ENCODE peak calls at places on chromosomes 16 and 17, in six cellular contexts. T, Q, E, A, L and W are unnamed samples.

GRCh38 chr17:7739746-7740145 is 22.2 kb downstream of the DNAH2 start:
- DNase-seq in L (no peak), Q (no peak), A (no peak), T (no peak), E (no peak), W (no peak)

GRCh38 chr17:77745702-77746101 is 212.8 kb upstream of the TNRC6C start:
- DNase-seq in T (no peak), Q (no peak), E (no peak), A (no peak), L (no peak), W (no peak)

GRCh38 chr17:31144427-31144826 is 49.6 kb downstream of the NF1 start:
- DNase-seq in A (no peak), L (no peak), Q (no peak), T (no peak), E (no peak), W (no peak)

GRCh38 chr17:42563543-42563942 is 1.6 kb downstream of the COASY start:
- DNase-seq in T (no peak), E (no peak), A (no peak), L (no peak), Q (no peak), W (no peak)

GRCh38 chr16:15593235-15593634 is 49.7 kb downstream of the MARF1 start:
- DNase-seq in E (no peak), T (no peak), A (no peak), L (no peak), Q (no peak), W (no peak)

GRCh38 chr16:31120129-31120528 is 2.7 kb downstream of the KAT8 start:
- DNase-seq in Q (no peak), T (no peak), E (no peak), A (no peak), L (no peak), W (no peak)

GRCh38 chr16:89355036-89355435 is 135.3 kb downstream of the ANKRD11 start:
- DNase-seq in T (no peak), Q (no peak), A (no peak), E (no peak), L (no peak), W (no peak)

GRCh38 chr16:73047221-73047535 is 750 bp downstream of the ZFHX3 start:
- DNase-seq in E (no peak), T (no peak), Q (no peak), A (no peak), L (no peak), W (no peak)

GRCh38 chr16:20901441-20902112 is 1.0 kb downstream of the LYRM1 start:
- DNase-seq in Q (no peak), A (peak), E (no peak), T (peak), L (peak), W (no peak)

GRCh38 chr17:48100160-48100559 is 1.1 kb downstream of the CBX1 start:
- DNase-seq in E (peak), Q (no peak), L (no peak), T (no peak), A (no peak), W (no peak)

GRCh38 chr17:31147507-31148202 is 52.9 kb downstream of the NF1 start:
- DNase-seq in Q (no peak), A (no peak), E (no peak), L (no peak), T (no peak), W (peak)

GRCh38 chr16:4737545-4737944 is 3.2 kb downstream of the DNAAF8 start:
- DNase-seq in L (no peak), T (no peak), A (no peak), Q (no peak), E (no peak), W (no peak)

GRCh38 chr16:14302031-14302398 is 230.9 kb downstream of the MRTFB start:
- DNase-seq in T (no peak), A (peak), L (no peak), Q (no peak), E (no peak), W (no peak)

GRCh38 chr16:87207509-87207908 is 109.7 kb downstream of the C16orf95 start:
- DNase-seq in L (no peak), A (no peak), Q (no peak), T (no peak), E (no peak), W (no peak)

GRCh38 chr17:67125417-67125816 is 81.1 kb downstream of the CACNG1 start:
- DNase-seq in T (no peak), L (no peak), A (no peak), Q (no peak), E (no peak), W (no peak)

GRCh38 chr16:25751230-25751629 is 59.5 kb downstream of the HS3ST4 start:
- DNase-seq in E (no peak), L (no peak), Q (no peak), A (no peak), T (no peak), W (no peak)

GRCh38 chr17:2485543-2485942 is 26.1 kb downstream of the METTL16 start:
- DNase-seq in E (no peak), T (no peak), L (no peak), Q (no peak), A (no peak), W (no peak)

GRCh38 chr17:27929990-27930389 is 36.8 kb upstream of the LYRM9 start:
- DNase-seq in T (no peak), A (no peak), E (peak), L (no peak), Q (no peak), W (no peak)

GRCh38 chr16:7871979-7872378 is 539.3 kb downstream of the RBFOX1 start:
- DNase-seq in T (no peak), A (no peak), Q (no peak), L (no peak), E (no peak), W (no peak)

GRCh38 chr16:3171181-3171854 is 16.7 kb upstream of the OR1F1 start:
- DNase-seq in L (no peak), Q (no peak), E (no peak), T (peak), A (no peak), W (no peak)

GRCh38 chr16:50444546-50444945 is 75.8 kb upstream of the BRD7 start:
- DNase-seq in L (no peak), A (no peak), E (no peak), Q (no peak), T (peak), W (no peak)

GRCh38 chr17:81731271-81731670 is 19.2 kb downstream of the SLC25A10 start:
- DNase-seq in Q (no peak), A (no peak), L (no peak), T (no peak), E (peak), W (peak)

GRCh38 chr16:85659805-85660511 is 28.8 kb downstream of the GINS2 start:
- DNase-seq in A (peak), L (peak), T (peak), Q (peak), E (no peak), W (no peak)

GRCh38 chr16:11181889-11182279 is 74.1 kb downstream of the SOCS1 start:
- DNase-seq in Q (no peak), L (peak), T (no peak), A (no peak), E (no peak), W (no peak)

GRCh38 chr17:74744714-74745547 is 3.5 kb upstream of the NHERF1 start:
- DNase-seq in L (peak), A (peak), T (peak), Q (peak), E (no peak), W (no peak)

GRCh38 chr16:53219795-53220194 is 165.0 kb downstream of the CHD9 start:
- DNase-seq in T (no peak), L (no peak), E (no peak), Q (no peak), A (no peak), W (peak)

GRCh38 chr16:46650224-46650623 is 29.0 kb upstream of the SHCBP1 start:
- DNase-seq in E (no peak), A (peak), Q (no peak), L (no peak), T (no peak), W (no peak)

GRCh38 chr16:24869033-24869432 is 23.3 kb downstream of the SLC5A11 start:
- DNase-seq in E (no peak), A (no peak), T (peak), Q (no peak), L (no peak), W (no peak)

GRCh38 chr16:27238591-27238990 is 30.0 kb downstream of the NSMCE1 start:
- DNase-seq in E (no peak), A (no peak), T (peak), L (no peak), Q (no peak), W (no peak)

GRCh38 chr17:43428524-43428923 is 29.7 kb downstream of the ARL4D start:
- DNase-seq in L (no peak), E (no peak), Q (no peak), T (no peak), A (no peak), W (no peak)